ENCODE peak calls at places on chromosomes 1 and 21, in five cellular contexts. V, J, T, P and E are unnamed samples.
A peak's percentile ranks its signal among the peaks of the same experiment; 100 is the strongest.

GRCh38 chr1:39438002-39438401 is 53.4 kb upstream of the BMP8A start:
- DNase-seq in V (no peak), J (no peak), T (no peak), P (no peak), E (no peak)

GRCh38 chr1:166121010-166121409 is 45.8 kb downstream of the FAM78B start:
- DNase-seq in V (no peak), J (no peak), T (no peak), P (no peak), E (no peak)

GRCh38 chr1:10823000-10823401 is 26.6 kb upstream of the CASZ1 start:
- DNase-seq in V (no peak), J (no peak), T (no peak), P (no peak), E (no peak)

GRCh38 chr1:1059494-1060280 is 14.4 kb downstream of the RNF223 start:
- DNase-seq in V (peak; percentile 84), J (peak; percentile 90), T (peak; percentile 84), P (no peak), E (peak; percentile 92)

GRCh38 chr21:32248616-32249550 is 30.0 kb downstream of the MIS18A start:
- DNase-seq in V (no peak), J (no peak), T (no peak), P (no peak), E (no peak)

GRCh38 chr1:147613506-147613905 is 56.8 kb downstream of the ACP6 start:
- DNase-seq in V (no peak), J (no peak), T (no peak), P (no peak), E (no peak)

GRCh38 chr1:228753933-228754332 is 18.7 kb downstream of the RHOU start:
- DNase-seq in V (no peak), J (no peak), T (no peak), P (no peak), E (no peak)

GRCh38 chr1:118661769-118662320 is 326.3 kb downstream of the TBX15 start:
- DNase-seq in V (no peak), J (no peak), T (no peak), P (no peak), E (no peak)

GRCh38 chr1:214717323-214717722 is 114.3 kb downstream of the CENPF start:
- DNase-seq in V (no peak), J (no peak), T (no peak), P (no peak), E (no peak)

GRCh38 chr1:93347319-93347899 is 1.7 kb downstream of the DR1 start:
- DNase-seq in V (no peak), J (no peak), T (no peak), P (no peak), E (no peak)

GRCh38 chr1:93348104-93348780 is 2.5 kb downstream of the DR1 start:
- DNase-seq in V (no peak), J (no peak), T (no peak), P (no peak), E (no peak)

GRCh38 chr1:93344886-93345632 is 648 bp upstream of the DR1 start:
- DNase-seq in V (no peak), J (no peak), T (no peak), P (no peak), E (no peak)

GRCh38 chr1:93345633-93346471 is at the start of gene DR1:
- DNase-seq in V (peak; percentile 89), J (peak; percentile 96), T (peak; percentile 89), P (peak; percentile 39), E (peak; percentile 87)

GRCh38 chr1:93346472-93346991 is 825 bp downstream of the DR1 start:
- DNase-seq in V (peak; percentile 20), J (no peak), T (peak; percentile 22), P (no peak), E (peak; percentile 44)
- H3K4me1 ChIP-seq in V (no peaks in the 10 kb centered on the region), J (no peaks in the 10 kb centered on the region), T (peaks cover 50% of the 10 kb centered on the region), P (peaks cover 9% of the 10 kb centered on the region), E (peaks cover 29% of the 10 kb centered on the region)

GRCh38 chr1:56547473-56547872 is 31.9 kb downstream of the PLPP3 start:
- DNase-seq in V (no peak), J (no peak), T (no peak), P (no peak), E (no peak)
- H3K4me1 ChIP-seq in V (no peaks in the 10 kb centered on the region), J (peaks cover 9% of the 10 kb centered on the region), T (no peaks in the 10 kb centered on the region), P (peaks cover 26% of the 10 kb centered on the region), E (no peaks in the 10 kb centered on the region)

DNA sequence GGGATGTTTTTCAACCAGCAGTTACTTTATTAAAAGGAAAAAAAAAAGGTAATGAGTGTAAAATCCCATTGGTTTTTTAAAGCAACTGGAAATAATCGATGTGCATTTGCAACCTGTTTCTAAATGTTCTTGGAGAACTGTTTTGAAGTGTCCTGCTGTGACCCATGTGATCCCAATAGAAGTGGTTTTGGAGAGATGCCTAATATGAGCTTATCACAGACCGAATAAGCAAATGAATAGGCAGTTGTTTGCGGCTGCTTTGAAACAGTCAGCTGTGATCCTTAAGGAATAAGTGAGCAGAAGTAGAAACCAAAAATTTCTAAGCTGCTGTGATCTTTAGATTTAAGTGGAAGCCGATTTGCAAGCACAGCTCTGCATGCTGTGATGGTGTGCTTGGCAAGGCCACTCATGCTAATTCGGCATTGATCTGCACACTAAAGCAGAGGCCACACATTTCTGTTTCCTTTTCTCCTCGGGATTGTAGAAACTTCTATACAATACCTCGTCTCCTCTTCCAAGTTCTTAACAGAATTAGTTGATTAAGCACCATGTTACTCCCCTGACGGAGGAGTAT is 329.5 kb upstream of the DUSP10 start:
- DNase-seq in V (no peak), J (no peak), T (no peak), P (no peak), E (no peak)
- H3K4me1 ChIP-seq in V (no peaks in the 10 kb centered on the region), J (no peaks in the 10 kb centered on the region), T (no peaks in the 10 kb centered on the region), P (no peaks in the 10 kb centered on the region), E (no peaks in the 10 kb centered on the region)

DNA sequence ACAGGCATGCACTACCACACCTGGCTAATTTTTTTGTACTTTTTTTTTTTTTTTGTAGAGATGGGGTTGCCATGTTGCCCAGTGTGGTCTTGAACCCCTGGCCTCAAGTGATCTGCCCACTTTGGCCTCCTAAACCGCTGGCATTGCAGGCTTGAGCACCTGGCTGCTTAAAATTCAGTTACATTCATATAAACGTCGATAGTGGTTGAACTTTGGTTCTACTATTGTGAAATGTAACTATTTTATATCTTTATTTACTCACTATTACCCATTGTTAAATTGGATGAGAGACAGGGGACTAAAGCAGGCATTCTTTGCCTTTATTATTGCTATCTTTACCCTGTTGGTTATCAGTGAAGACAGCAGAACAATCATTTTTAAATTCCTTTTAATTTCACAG is 6.1 kb downstream of the SNX27 start:
- DNase-seq in V (no peak), J (no peak), T (no peak), P (no peak), E (no peak)
- H3K4me1 ChIP-seq in V (no peaks in the 10 kb centered on the region), J (peaks cover 3% of the 10 kb centered on the region), T (peaks cover 23% of the 10 kb centered on the region), P (peaks cover 7% of the 10 kb centered on the region), E (peaks cover 20% of the 10 kb centered on the region)

GRCh38 chr1:2282556-2283270 is 54.6 kb downstream of the SKI start:
- DNase-seq in V (no peak), J (no peak), T (no peak), P (no peak), E (no peak)

GRCh38 chr1:2283991-2284895 is 56.1 kb downstream of the SKI start:
- DNase-seq in V (no peak), J (no peak), T (no peak), P (no peak), E (no peak)

GRCh38 chr1:2286923-2287322 is 58.8 kb downstream of the SKI start:
- DNase-seq in V (no peak), J (no peak), T (no peak), P (no peak), E (no peak)

GRCh38 chr1:2284932-2285331 is 56.8 kb downstream of the SKI start:
- DNase-seq in V (no peak), J (no peak), T (no peak), P (no peak), E (no peak)

GRCh38 chr1:2283371-2283990 is 55.4 kb downstream of the SKI start:
- DNase-seq in V (no peak), J (no peak), T (no peak), P (no peak), E (no peak)
- H3K4me1 ChIP-seq in V (no peaks in the 10 kb centered on the region), J (no peaks in the 10 kb centered on the region), T (peaks cover 32% of the 10 kb centered on the region), P (peaks cover 14% of the 10 kb centered on the region), E (peaks cover 19% of the 10 kb centered on the region)

GRCh38 chr1:67735220-67735619 is 50.2 kb downstream of the GADD45A start:
- DNase-seq in V (no peak), J (no peak), T (no peak), P (no peak), E (no peak)
- H3K4me1 ChIP-seq in V (peaks cover 3% of the 10 kb centered on the region), J (peaks cover 4% of the 10 kb centered on the region), T (peaks cover 18% of the 10 kb centered on the region), P (peaks cover 11% of the 10 kb centered on the region), E (peaks cover 17% of the 10 kb centered on the region)

GRCh38 chr1:26278303-26278702 is 1.6 kb upstream of the SH3BGRL3 start:
- DNase-seq in V (peak; percentile 74), J (peak; percentile 86), T (no peak), P (no peak), E (no peak)
- H3K4me1 ChIP-seq in V (no peaks in the 10 kb centered on the region), J (no peaks in the 10 kb centered on the region), T (peaks cover 74% of the 10 kb centered on the region), P (peaks cover 55% of the 10 kb centered on the region), E (peaks cover 72% of the 10 kb centered on the region)

DNA sequence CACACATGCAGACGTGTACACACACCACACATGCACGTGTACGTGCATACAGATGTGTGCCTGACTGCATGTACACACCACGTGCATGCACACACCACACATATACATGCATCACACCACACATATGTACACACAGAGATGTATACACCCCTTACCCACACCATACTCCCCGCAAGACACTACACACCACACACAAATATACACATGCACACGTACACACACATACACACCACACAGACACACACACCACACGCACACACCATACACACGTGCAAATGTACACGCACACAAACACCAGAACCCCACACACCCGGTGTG is 9.7 kb downstream of the ITGB2 start:
- DNase-seq in V (no peak), J (no peak), T (no peak), P (no peak), E (no peak)
- H3K4me1 ChIP-seq in V (no peaks in the 10 kb centered on the region), J (no peaks in the 10 kb centered on the region), T (peaks cover 90% of the 10 kb centered on the region), P (peaks cover 30% of the 10 kb centered on the region), E (peaks cover 94% of the 10 kb centered on the region)

GRCh38 chr1:56574794-56575193 is 4.6 kb downstream of the PLPP3 start:
- DNase-seq in V (no peak), J (no peak), T (no peak), P (no peak), E (no peak)
- H3K4me1 ChIP-seq in V (no peaks in the 10 kb centered on the region), J (peaks cover 23% of the 10 kb centered on the region), T (no peaks in the 10 kb centered on the region), P (peaks cover 55% of the 10 kb centered on the region), E (no peaks in the 10 kb centered on the region)